ENCODE peak calls at places on chromosomes 3 and 15, in five cellular contexts. O, Z, C, B and P are unnamed samples. For H3K4me1 and H3K27me3, the result is how much of the 10 kb centered on the place peaks cover.

GRCh38 chr3:17039579-17039978 is 154.8 kb downstream of the PLCL2 start:
- DNase-seq in Z (peak), C (no peak), O (no peak), B (no peak), P (no peak)

GRCh38 chr3:126523745-126524428 is at the start of gene CHST13:
- DNase-seq in Z (peak), C (peak), O (peak), B (peak), P (peak)

GRCh38 chr3:13834258-13835035 is 45.4 kb downstream of the WNT7A start:
- DNase-seq in Z (no peak), C (no peak), B (no peak), O (no peak), P (no peak)

GRCh38 chr3:172309059-172309458 is 139.2 kb downstream of the GHSR start:
- DNase-seq in O (no peak), B (no peak), C (no peak), Z (no peak), P (no peak)

GRCh38 chr3:150393745-150394144 is 14.4 kb upstream of the TSC22D2 start:
- DNase-seq in O (no peak), Z (no peak), C (no peak), B (no peak), P (no peak)

GRCh38 chr3:149368201-149368849 is 9.1 kb downstream of the TM4SF1 start:
- DNase-seq in C (no peak), O (no peak), Z (no peak), B (no peak), P (no peak)

GRCh38 chr3:10553586-10554235 is 48.3 kb upstream of the ATP2B2 start:
- DNase-seq in O (peak), Z (peak), B (peak), C (no peak), P (no peak)

GRCh38 chr3:77038928-77039605 is 832 bp upstream of the ROBO2 start:
- DNase-seq in Z (peak), C (no peak), O (peak), B (no peak), P (no peak)

GRCh38 chr3:177050466-177051237 is 146.6 kb downstream of the TBL1XR1 start:
- DNase-seq in Z (peak), B (peak), C (no peak), O (no peak), P (no peak)

GRCh38 chr3:46670000-46670890 is 23.2 kb downstream of the ALS2CL start:
- DNase-seq in O (peak), C (no peak), Z (no peak), B (no peak), P (no peak)

GRCh38 chr3:16179771-16180736 is 5.6 kb downstream of the GALNT15 start:
- DNase-seq in Z (peak), C (no peak), B (no peak), O (no peak), P (no peak)

GRCh38 chr15:81024265-81024875 is 23.6 kb downstream of the TLNRD1 start:
- DNase-seq in B (no peak), C (no peak), O (no peak), Z (no peak), P (no peak)

GRCh38 chr3:109643590-109643989 is 306.2 kb upstream of the DPPA4 start:
- DNase-seq in O (no peak), B (no peak), C (no peak), Z (peak), P (no peak)

GRCh38 chr15:36426696-36427095 is 152.7 kb upstream of the CDIN1 start:
- DNase-seq in B (no peak), C (no peak), O (no peak), Z (no peak), P (no peak)

GRCh38 chr3:14862661-14863230 is 44.0 kb downstream of the FGD5 start:
- DNase-seq in C (no peak), Z (no peak), B (no peak), O (no peak), P (no peak)

GRCh38 chr3:31054032-31054431 is 159.6 kb upstream of the GADL1 start:
- DNase-seq in O (no peak), Z (no peak), C (no peak), B (no peak), P (no peak)

GRCh38 chr3:192947421-192947820 is 29.8 kb upstream of the MB21D2 start:
- DNase-seq in O (no peak), Z (no peak), C (no peak), B (no peak), P (no peak)

GRCh38 chr15:95446854-95447253 is 883.6 kb upstream of the NR2F2 start:
- DNase-seq in C (no peak), B (no peak), O (no peak), Z (no peak), P (no peak)

GRCh38 chr3:157099337-157100078 is 60.4 kb downstream of the CCNL1 start:
- DNase-seq in C (no peak), B (no peak), O (no peak), Z (peak), P (no peak)

GRCh38 chr15:76360416-76360815 is 23.8 kb downstream of the ISL2 start:
- DNase-seq in Z (no peak), B (no peak), C (no peak), O (no peak), P (no peak)

GRCh38 chr15:89845305-89845893 is 30.7 kb upstream of the ANPEP start:
- DNase-seq in B (no peak), C (no peak), O (no peak), Z (peak), P (no peak)

GRCh38 chr3:190566043-190566933 is 52.4 kb downstream of the IL1RAP start:
- DNase-seq in Z (peak), O (no peak), C (peak), B (no peak), P (peak)

GRCh38 chr3:3059637-3060036 is 50.5 kb downstream of the IL5RA start:
- DNase-seq in O (no peak), C (no peak), Z (no peak), B (no peak), P (no peak)

GRCh38 chr15:33330931-33331330 is 20.2 kb downstream of the RYR3 start:
- DNase-seq in C (no peak), Z (no peak), B (no peak), O (no peak), P (no peak)

GRCh38 chr15:97652041-97652440 is 308.5 kb upstream of the ARRDC4 start:
- DNase-seq in C (no peak), O (no peak), Z (no peak), B (no peak), P (no peak)

GRCh38 chr3:194142156-194142910 is 6.4 kb downstream of the HES1 start:
- DNase-seq in Z (peak), O (peak), B (no peak), C (peak), P (peak)

GRCh38 chr3:55664387-55664786 is 177.3 kb upstream of the WNT5A start:
- DNase-seq in B (no peak), O (peak), C (no peak), Z (no peak), P (no peak)

GRCh38 chr15:92733934-92734521 is 78.5 kb upstream of the FAM174B start:
- DNase-seq in C (peak), B (peak), O (peak), Z (peak), P (peak)

GRCh38 chr3:45950131-45950530 is 6.9 kb downstream of the CXCR6 start:
- DNase-seq in Z (no peak), O (peak), B (no peak), C (no peak), P (no peak)

GRCh38 chr3:182979103-182979697 is 1.1 kb downstream of the DCUN1D1 start:
- DNase-seq in B (no peak), C (no peak), Z (peak), O (no peak), P (no peak)

GRCh38 chr3:31106912-31107311 is 212.5 kb upstream of the GADL1 start:
- DNase-seq in Z (peak), O (no peak), B (no peak), C (no peak), P (no peak)

GRCh38 chr15:34335176-34335575 is 2.4 kb downstream of the SLC12A6 start:
- DNase-seq in O (no peak), Z (peak), C (no peak), B (no peak), P (no peak)
- H3K4me1 ChIP-seq in O (under half), Z (under half), C (under half), B (under half), P (under half)

DNA sequence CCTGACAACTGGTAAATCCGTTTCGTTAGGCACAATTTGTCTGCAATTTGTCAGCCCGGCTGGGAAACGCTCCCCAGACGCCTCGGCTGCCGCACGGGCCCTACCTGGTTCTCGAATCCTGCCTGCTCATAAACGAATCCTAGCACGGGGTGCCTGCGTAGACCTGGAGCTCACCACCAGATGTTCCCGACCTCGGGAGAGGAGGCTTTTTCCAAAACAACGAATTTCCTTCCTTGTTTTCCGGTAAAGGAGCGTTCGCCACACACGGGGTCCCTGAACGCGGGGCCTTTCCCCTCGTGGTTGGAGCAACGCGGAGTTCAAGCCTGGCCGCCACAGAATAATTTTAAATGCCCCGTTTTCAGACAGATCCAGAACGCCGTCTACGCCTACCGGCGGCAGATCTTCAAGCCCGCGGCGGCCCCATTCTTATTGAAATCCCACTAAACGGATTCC is 1.1 kb downstream of the GATA2 start:
- DNase-seq in B (no peak), Z (no peak), O (peak), C (no peak), P (no peak)
- H3K27me3 ChIP-seq in B (under half), Z (half or more), O (half or more), C (under half), P (half or more)

DNA sequence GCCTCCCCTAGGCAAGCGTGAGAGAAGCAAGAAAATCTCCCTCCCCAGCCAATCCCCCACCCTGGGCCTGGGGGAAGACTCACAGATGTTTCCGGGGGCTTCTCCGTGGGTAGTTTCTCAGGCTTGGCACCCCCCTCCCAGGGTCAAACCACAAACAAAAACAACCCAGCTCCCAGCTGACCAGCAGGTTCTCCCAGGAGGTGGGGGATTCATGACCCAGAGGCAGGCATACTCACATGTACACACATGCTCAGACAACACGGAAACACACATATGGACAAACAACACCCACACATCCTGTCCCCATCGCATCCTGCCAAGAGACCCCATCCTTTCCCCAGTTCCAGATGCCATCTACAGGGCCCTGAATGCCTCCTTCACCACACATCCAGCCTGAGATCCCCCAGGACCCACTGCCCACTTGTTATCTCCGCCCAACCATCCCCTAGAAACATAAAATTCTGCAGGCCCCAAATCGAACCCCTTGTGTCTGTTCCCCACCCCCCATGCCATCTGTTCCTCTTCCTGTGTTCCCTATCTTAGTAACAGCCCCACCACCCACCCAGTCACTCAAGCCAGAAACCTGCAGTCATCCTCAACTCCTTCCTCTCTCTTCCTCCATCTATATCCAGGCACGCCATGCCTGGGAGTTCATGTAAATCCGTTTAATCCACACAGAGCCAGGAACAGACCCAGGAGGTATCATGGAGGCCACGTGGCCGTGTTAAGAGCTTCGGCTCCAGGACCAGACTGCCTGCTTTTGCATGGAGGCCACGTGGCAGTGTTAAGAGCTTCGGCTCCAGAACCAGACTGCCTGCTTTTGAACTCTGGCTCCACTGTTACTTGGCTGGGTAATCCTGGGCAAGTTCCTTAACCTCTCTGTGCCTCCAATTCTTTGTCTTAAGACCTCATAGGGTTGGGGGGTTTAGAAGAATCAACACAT is 5.0 kb downstream of the CSRNP1 start:
- DNase-seq in C (no peak), Z (peak), O (no peak), B (peak), P (no peak)
- H3K4me1 ChIP-seq in C (half or more), Z (half or more), O (under half), B (half or more), P (half or more)

GRCh38 chr15:51750186-51750585 is 1.2 kb upstream of the TMOD2 start:
- DNase-seq in B (no peak), Z (no peak), O (no peak), C (no peak), P (no peak)

GRCh38 chr15:51751687-51752683 is 588 bp downstream of the TMOD2 start:
- DNase-seq in B (peak), Z (peak), O (peak), C (peak), P (peak)

GRCh38 chr15:51752918-51753317 is 1.5 kb downstream of the TMOD2 start:
- DNase-seq in Z (no peak), B (no peak), O (no peak), C (no peak), P (no peak)

GRCh38 chr15:51749307-51749706 is 2.1 kb upstream of the TMOD2 start:
- DNase-seq in O (no peak), B (no peak), Z (no peak), C (no peak), P (no peak)

DNA sequence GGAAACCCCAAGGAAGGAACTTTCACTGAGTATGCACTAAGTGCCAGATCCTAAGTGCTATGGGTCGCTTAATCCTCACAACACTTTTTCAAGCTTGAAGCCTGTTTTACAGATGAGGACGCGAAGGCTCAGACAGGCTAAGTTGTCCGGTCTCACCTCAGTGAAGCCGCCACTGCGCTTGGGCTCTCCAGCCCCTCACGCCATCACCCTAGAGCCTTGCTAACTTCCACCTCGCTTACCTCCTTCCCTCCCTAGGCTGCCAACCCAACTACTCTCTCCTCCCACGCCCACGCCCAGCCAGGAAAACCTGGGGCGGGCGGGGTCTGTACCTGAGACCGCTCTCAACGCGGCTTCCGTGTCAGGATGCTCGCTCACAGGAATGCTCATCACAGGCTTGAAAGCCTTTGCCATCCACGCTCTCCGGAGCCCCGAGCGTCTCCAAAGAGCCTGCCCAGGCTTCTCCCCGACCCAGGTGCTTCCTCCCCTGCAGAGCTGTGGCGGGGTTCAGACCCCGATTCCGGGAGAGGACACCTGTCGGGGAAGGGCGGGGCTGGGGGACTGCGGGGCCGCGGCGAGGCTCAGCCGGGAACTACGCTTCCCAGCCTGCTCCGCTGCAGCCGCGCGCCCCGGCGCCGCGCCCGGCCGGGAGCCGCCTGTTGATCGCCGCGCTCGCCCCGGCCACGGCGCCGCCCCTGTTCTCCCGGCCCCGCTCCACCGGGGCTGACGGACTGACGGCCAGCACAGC is at the start of gene TMOD2:
- DNase-seq in C (peak), B (peak), O (peak), Z (peak), P (peak)
- H3K27me3 ChIP-seq in C (under half), B (under half), O (under half), Z (half or more), P (under half)

DNA sequence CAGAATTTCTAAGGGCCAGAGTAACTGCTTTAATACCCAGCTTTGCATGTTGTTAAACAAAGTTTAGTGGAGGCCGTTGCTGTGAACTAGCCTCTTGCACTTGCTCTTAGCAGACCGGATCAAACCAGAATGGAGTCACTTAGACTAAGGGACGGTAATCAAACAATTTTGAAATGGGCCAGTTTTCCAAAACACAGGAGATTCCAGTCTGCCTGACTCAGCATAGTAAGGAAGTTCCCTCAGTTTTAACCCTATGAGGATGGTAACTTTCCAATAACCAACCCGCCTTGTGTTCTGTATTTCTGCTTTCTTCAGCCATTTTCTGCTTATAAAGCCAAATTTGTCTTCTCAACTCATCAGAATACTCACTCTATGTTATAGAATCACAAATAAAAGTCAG is 77.2 kb upstream of the WDR72 start:
- DNase-seq in C (no peak), B (no peak), O (no peak), Z (no peak), P (no peak)
- H3K4me1 ChIP-seq in C (under half), B (under half), O (under half), Z (under half), P (under half)

DNA sequence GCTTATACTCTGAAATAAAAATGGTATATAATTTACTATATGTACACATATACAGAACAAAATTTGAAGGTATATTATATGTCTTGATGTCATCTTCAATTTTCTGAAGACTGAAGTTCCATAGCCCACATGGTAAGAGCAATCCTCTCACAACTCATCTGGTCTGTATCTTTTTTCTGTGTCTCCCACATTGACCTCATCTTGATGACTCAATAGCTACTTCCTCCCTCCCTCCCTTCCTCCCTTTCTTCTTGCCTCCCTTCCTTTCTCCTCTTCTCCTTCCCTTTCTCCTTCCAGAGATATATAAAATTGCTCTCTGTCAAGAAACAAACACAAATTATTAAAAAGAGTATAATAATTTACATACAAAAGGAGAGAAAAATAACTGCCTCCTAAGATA is 268.5 kb downstream of the SQOR start:
- DNase-seq in C (no peak), O (no peak), Z (peak), B (no peak), P (no peak)
- H3K27me3 ChIP-seq in C (under half), O (under half), Z (under half), B (under half), P (under half)

DNA sequence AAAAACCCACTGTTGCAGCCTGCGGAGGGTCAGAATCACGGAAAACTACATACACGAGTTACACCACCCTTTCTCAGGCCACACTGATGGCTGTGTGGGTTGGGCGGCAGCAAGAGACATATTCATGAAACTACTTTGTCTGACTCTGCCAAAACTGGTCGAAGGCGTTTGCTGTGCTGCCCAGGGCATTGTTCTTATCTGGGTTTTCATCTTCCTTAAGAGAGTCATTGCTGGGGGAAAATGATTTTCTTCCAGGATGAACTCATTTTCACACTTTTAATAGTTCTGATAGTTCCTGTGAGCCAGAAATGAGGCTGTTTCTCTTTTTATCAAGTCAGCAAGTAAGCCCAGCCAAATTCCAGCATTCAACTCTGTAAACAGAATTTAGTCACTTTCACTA is 47.6 kb downstream of the TRIM71 start:
- DNase-seq in B (no peak), O (no peak), C (no peak), Z (peak), P (no peak)
- H3K4me1 ChIP-seq in B (under half), O (under half), C (under half), Z (half or more), P (under half)

DNA sequence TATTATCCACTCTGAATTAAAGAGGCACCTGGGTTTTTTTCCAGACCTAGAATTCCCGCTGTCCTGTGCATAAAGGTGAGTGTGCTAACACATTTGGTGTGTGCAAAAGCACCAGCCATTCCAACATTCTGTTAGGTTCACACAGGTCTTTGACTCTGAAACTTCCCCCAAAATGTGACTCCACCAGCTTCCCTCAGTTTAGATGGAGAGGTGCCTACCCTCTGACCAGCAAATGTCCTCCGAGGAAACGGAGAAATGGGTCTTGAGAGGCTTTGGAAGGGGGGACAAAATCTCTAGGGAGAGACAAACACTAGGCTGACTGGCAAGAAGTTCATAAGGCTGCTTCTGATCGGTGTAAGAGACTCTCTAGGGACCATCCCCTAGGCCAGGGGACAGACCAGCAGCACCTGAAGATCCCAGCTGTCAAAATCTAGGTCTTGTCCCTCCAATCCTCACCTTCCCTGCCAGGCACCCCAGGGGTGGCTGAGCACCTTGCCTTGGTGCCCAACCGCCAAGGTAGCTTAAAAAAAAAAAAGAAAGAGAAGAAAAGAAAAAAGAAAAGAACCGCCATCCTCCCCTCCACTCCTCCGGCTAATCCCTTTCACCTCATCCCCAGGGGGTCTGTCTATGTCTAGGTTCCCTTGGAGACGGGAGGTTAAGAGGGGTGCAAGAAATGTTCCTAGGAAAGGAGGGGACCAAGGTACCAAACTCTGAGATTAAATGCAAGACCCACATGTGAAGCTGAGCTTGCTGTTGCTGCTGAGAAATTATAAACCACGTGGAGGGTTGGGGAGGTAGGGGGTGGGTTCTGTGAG is 2.0 kb upstream of the MECOM start:
- DNase-seq in C (no peak), O (no peak), Z (no peak), B (no peak), P (no peak)
- H3K27me3 ChIP-seq in C (under half), O (under half), Z (half or more), B (half or more), P (under half)